ENCODE peak calls at places on chromosomes 12 and 14, in ten cellular contexts. One of them, this sample, is unnamed.

GRCh38 chr12:6462234-6462995 is 8.1 kb downstream of the VAMP1 start:
- DNase-seq in breast epithelium: no peak
- DNase-seq in H9: no peak
- DNase-seq in WERI-Rb-1: no peak
- DNase-seq in choroid plexus epithelial cell: no peak
- DNase-seq in GM10248: no peak
- DNase-seq in GM13977: no peak
- DNase-seq in A549: no peak
- DNase-seq in tibial artery: no peak
- DNase-seq in spleen: no peak
- DNase-seq in this sample: no peak

GRCh38 chr14:90675399-90675798 is 140.8 kb downstream of the TTC7B start:
- DNase-seq in breast epithelium: no peak
- DNase-seq in H9: no peak
- DNase-seq in WERI-Rb-1: no peak
- DNase-seq in choroid plexus epithelial cell: no peak
- DNase-seq in GM10248: no peak
- DNase-seq in GM13977: no peak
- DNase-seq in A549: no peak
- DNase-seq in tibial artery: peak
- DNase-seq in spleen: no peak
- DNase-seq in this sample: no peak

GRCh38 chr12:108596854-108597558 is 878 bp downstream of the TMEM119 start:
- DNase-seq in breast epithelium: no peak
- DNase-seq in H9: no peak
- DNase-seq in WERI-Rb-1: no peak
- DNase-seq in choroid plexus epithelial cell: no peak
- DNase-seq in GM10248: no peak
- DNase-seq in GM13977: no peak
- DNase-seq in A549: no peak
- DNase-seq in tibial artery: no peak
- DNase-seq in spleen: no peak
- DNase-seq in this sample: no peak

GRCh38 chr12:50788562-50788961 is 24.7 kb downstream of the ATF1 start:
- DNase-seq in breast epithelium: no peak
- DNase-seq in H9: no peak
- DNase-seq in WERI-Rb-1: no peak
- DNase-seq in choroid plexus epithelial cell: peak
- DNase-seq in GM10248: no peak
- DNase-seq in GM13977: no peak
- DNase-seq in A549: no peak
- DNase-seq in tibial artery: no peak
- DNase-seq in spleen: no peak
- DNase-seq in this sample: no peak

GRCh38 chr12:47754126-47754525 is 4.6 kb downstream of the RAPGEF3 start:
- DNase-seq in breast epithelium: no peak
- DNase-seq in H9: no peak
- DNase-seq in WERI-Rb-1: no peak
- DNase-seq in choroid plexus epithelial cell: no peak
- DNase-seq in GM10248: no peak
- DNase-seq in GM13977: no peak
- DNase-seq in A549: no peak
- DNase-seq in tibial artery: no peak
- DNase-seq in spleen: no peak
- DNase-seq in this sample: no peak

GRCh38 chr12:118727196-118727595 is 254.1 kb upstream of the SRRM4 start:
- DNase-seq in breast epithelium: no peak
- DNase-seq in H9: no peak
- DNase-seq in WERI-Rb-1: no peak
- DNase-seq in choroid plexus epithelial cell: no peak
- DNase-seq in GM10248: no peak
- DNase-seq in GM13977: no peak
- DNase-seq in A549: no peak
- DNase-seq in tibial artery: no peak
- DNase-seq in spleen: no peak
- DNase-seq in this sample: no peak

GRCh38 chr12:102388469-102388868 is 91.9 kb downstream of the IGF1 start:
- DNase-seq in breast epithelium: no peak
- DNase-seq in H9: no peak
- DNase-seq in WERI-Rb-1: no peak
- DNase-seq in choroid plexus epithelial cell: no peak
- DNase-seq in GM10248: no peak
- DNase-seq in GM13977: no peak
- DNase-seq in A549: no peak
- DNase-seq in tibial artery: no peak
- DNase-seq in spleen: no peak
- DNase-seq in this sample: no peak

GRCh38 chr12:78802593-78802992 is 62.0 kb upstream of the SYT1 start:
- DNase-seq in breast epithelium: no peak
- DNase-seq in H9: no peak
- DNase-seq in WERI-Rb-1: peak
- DNase-seq in choroid plexus epithelial cell: peak
- DNase-seq in GM10248: no peak
- DNase-seq in GM13977: no peak
- DNase-seq in A549: peak
- DNase-seq in tibial artery: no peak
- DNase-seq in spleen: no peak
- DNase-seq in this sample: no peak

DNA sequence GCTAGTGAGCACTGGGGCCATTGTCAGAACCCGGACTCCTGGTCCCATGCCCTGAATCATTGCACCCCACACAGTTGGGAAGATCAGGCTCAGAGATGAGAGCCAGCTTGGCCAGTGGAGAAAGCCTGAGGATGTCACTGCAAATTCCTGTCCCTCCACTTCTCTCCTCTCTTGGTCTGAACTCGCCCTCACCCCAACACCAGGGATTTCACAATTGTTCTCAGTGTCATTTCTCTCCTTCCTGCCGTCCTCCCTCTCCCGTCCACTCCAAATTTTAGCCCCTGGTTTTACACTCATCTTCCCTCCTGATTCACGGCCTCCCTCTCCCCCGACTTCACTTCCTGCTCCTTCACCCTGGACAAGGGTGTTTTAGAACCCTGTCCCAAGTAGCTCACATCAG is 11.1 kb downstream of the KRT75 start:
- DNase-seq in breast epithelium: no peak
- DNase-seq in H9: no peak
- DNase-seq in WERI-Rb-1: no peak
- DNase-seq in choroid plexus epithelial cell: no peak
- DNase-seq in GM10248: no peak
- DNase-seq in GM13977: no peak
- DNase-seq in A549: no peak
- DNase-seq in tibial artery: no peak
- DNase-seq in spleen: no peak
- DNase-seq in this sample: no peak
- TF ChIP-seq CTCF in breast epithelium: no peak
- TF ChIP-seq CTCF in H9: no peak
- TF ChIP-seq CTCF in WERI-Rb-1: no peak
- TF ChIP-seq CTCF in choroid plexus epithelial cell: no peak
- TF ChIP-seq CTCF in GM10248: no peak
- TF ChIP-seq CTCF in GM13977: no peak
- TF ChIP-seq CTCF in A549: no peak
- TF ChIP-seq CTCF in tibial artery: no peak
- TF ChIP-seq CTCF in spleen: no peak
- TF ChIP-seq CTCF in this sample: no peak

GRCh38 chr12:120684523-120684932 is 2.4 kb upstream of the MLEC start:
- DNase-seq in breast epithelium: no peak
- DNase-seq in H9: no peak
- DNase-seq in WERI-Rb-1: no peak
- DNase-seq in choroid plexus epithelial cell: peak
- DNase-seq in GM10248: no peak
- DNase-seq in GM13977: no peak
- DNase-seq in A549: peak
- DNase-seq in tibial artery: no peak
- DNase-seq in spleen: no peak
- DNase-seq in this sample: no peak

GRCh38 chr12:120688527-120689071 is 1.6 kb downstream of the MLEC start:
- DNase-seq in breast epithelium: no peak
- DNase-seq in H9: no peak
- DNase-seq in WERI-Rb-1: no peak
- DNase-seq in choroid plexus epithelial cell: peak
- DNase-seq in GM10248: no peak
- DNase-seq in GM13977: no peak
- DNase-seq in A549: no peak
- DNase-seq in tibial artery: no peak
- DNase-seq in spleen: no peak
- DNase-seq in this sample: no peak

GRCh38 chr12:120686151-120686689 is 729 bp upstream of the MLEC start:
- DNase-seq in breast epithelium: peak
- DNase-seq in H9: peak
- DNase-seq in WERI-Rb-1: peak
- DNase-seq in choroid plexus epithelial cell: peak
- DNase-seq in GM10248: peak
- DNase-seq in GM13977: peak
- DNase-seq in A549: peak
- DNase-seq in tibial artery: peak
- DNase-seq in spleen: peak
- DNase-seq in this sample: peak

GRCh38 chr12:120687570-120688289 is 781 bp downstream of the MLEC start:
- DNase-seq in breast epithelium: no peak
- DNase-seq in H9: no peak
- DNase-seq in WERI-Rb-1: no peak
- DNase-seq in choroid plexus epithelial cell: peak
- DNase-seq in GM10248: no peak
- DNase-seq in GM13977: no peak
- DNase-seq in A549: no peak
- DNase-seq in tibial artery: no peak
- DNase-seq in spleen: peak
- DNase-seq in this sample: peak

DNA sequence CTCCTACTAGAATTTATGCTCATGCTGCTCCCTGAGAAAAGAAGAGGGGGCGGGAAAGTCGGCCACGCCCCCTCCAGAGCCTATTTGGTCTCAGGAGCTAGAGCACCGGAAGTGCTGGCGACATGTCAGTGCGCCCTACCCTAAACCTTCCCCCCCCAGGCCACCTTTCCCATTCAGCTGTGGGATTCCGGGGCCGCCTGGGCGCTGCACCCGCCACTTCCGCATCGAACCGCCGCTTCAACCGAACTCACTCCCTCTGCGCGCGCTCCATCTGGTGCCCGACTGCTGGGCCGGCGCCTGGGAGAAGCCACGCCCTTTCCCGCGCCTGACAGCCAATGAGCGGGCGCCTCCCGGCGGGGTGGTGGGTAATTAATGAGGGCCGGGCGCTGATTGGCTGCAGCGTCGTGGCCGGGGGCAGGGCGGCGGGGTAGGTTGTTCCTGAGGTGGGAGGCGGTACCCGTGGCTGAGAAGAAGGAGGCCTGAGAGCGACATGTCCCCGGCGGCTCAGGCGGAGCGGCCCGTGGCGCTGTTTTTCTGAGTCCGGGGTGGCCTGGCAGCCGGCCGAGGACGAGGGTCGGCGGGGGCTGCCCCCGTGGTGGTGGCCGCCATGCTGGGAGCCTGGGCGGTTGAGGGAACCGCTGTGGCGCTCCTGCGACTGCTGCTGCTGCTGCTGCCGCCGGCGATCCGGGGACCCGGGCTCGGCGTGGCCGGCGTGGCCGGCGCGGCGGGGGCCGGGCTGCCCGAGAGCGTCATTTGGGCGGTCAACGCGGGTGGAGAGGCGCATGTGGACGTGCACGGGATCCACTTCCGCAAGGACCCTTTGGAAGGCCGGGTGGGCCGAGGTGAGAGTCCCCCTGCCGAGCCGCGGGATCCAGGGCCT is at the start of gene MLEC:
- DNase-seq in breast epithelium: peak
- DNase-seq in H9: peak
- DNase-seq in WERI-Rb-1: peak
- DNase-seq in choroid plexus epithelial cell: peak
- DNase-seq in GM10248: peak
- DNase-seq in GM13977: peak
- DNase-seq in A549: peak
- DNase-seq in tibial artery: peak
- DNase-seq in spleen: peak
- DNase-seq in this sample: peak
- TF ChIP-seq CTCF in breast epithelium: no peak
- TF ChIP-seq CTCF in H9: peak
- TF ChIP-seq CTCF in WERI-Rb-1: no peak
- TF ChIP-seq CTCF in choroid plexus epithelial cell: no peak
- TF ChIP-seq CTCF in GM10248: peak
- TF ChIP-seq CTCF in GM13977: peak
- TF ChIP-seq CTCF in A549: no peak
- TF ChIP-seq CTCF in tibial artery: no peak
- TF ChIP-seq CTCF in spleen: no peak
- TF ChIP-seq CTCF in this sample: no peak

DNA sequence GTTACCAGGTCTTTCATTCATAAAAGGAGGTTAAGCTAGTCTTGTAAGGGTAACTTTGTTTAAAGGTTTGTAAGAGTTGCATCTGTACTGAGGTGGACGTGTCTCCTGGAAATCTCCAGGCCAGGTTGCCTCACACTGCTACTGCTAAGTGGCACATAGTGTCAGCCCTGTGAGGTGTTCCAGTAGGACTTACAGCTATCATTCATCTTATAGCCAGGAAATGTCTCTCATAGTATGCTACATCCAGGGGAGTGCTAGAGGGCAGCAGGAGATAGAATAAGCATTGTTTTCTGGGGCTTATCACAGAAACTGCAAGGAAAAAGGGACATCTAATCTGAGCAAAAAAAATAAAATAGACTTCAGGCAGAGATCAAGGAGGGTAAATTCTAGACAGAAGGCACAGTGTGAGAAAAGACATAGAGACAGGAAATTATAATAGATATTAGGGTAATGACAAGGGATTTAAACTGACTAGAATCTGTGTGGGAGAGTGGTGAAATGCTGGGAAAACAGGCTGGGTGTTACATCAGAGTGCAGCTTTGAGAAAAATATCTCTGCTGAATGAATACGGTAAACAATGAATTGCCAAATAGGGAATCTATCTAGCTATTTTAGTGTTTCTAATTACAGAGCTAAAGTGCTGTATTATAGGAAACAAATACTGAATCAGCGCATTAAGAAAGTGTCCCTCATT is 205.0 kb upstream of the ABCD2 start:
- DNase-seq in breast epithelium: no peak
- DNase-seq in H9: no peak
- DNase-seq in WERI-Rb-1: no peak
- DNase-seq in choroid plexus epithelial cell: peak
- DNase-seq in GM10248: no peak
- DNase-seq in GM13977: no peak
- DNase-seq in A549: no peak
- DNase-seq in tibial artery: no peak
- DNase-seq in spleen: no peak
- DNase-seq in this sample: no peak
- TF ChIP-seq CTCF in breast epithelium: no peak
- TF ChIP-seq CTCF in H9: no peak
- TF ChIP-seq CTCF in WERI-Rb-1: no peak
- TF ChIP-seq CTCF in choroid plexus epithelial cell: no peak
- TF ChIP-seq CTCF in GM10248: no peak
- TF ChIP-seq CTCF in GM13977: no peak
- TF ChIP-seq CTCF in A549: no peak
- TF ChIP-seq CTCF in tibial artery: no peak
- TF ChIP-seq CTCF in spleen: no peak
- TF ChIP-seq CTCF in this sample: no peak

DNA sequence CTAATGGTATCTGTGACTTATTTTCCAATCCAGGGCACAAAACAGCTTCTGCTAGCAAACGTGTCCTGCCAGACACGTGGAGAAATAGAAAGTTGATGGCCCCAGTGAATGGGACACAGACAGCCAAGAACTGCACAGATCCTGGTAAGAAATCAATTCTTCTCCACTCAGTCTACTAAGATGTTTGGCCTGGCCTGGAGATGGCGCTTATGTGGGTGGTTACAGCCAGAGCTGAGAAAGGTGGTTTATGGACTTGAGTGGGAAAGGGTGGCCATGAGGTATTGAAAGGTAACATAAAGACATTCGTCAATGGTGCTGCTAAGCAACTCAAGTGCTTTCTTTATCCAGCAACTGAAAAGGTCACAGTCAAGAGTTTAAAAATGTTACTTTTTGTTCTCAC is 2.9 kb downstream of the SLC24A4 start:
- DNase-seq in breast epithelium: no peak
- DNase-seq in H9: no peak
- DNase-seq in WERI-Rb-1: peak
- DNase-seq in choroid plexus epithelial cell: peak
- DNase-seq in GM10248: no peak
- DNase-seq in GM13977: no peak
- DNase-seq in A549: peak
- DNase-seq in tibial artery: no peak
- DNase-seq in spleen: no peak
- DNase-seq in this sample: no peak
- TF ChIP-seq CTCF in breast epithelium: no peak
- TF ChIP-seq CTCF in H9: peak
- TF ChIP-seq CTCF in WERI-Rb-1: peak
- TF ChIP-seq CTCF in choroid plexus epithelial cell: peak
- TF ChIP-seq CTCF in GM10248: no peak
- TF ChIP-seq CTCF in GM13977: no peak
- TF ChIP-seq CTCF in A549: peak
- TF ChIP-seq CTCF in tibial artery: no peak
- TF ChIP-seq CTCF in spleen: no peak
- TF ChIP-seq CTCF in this sample: no peak